ENCODE peak calls at places on chromosome X, in five cellular contexts. E, F, G, T and W are unnamed samples.

GRCh38 chrX:20007962-20008633 is 17.2 kb upstream of the BCLAF3 start:
- DNase-seq in E (no peak), F (no peak), G (no peak), T (no peak), W (no peak)

GRCh38 chrX:84729809-84730208 is 227.6 kb upstream of the HDX start:
- DNase-seq in E (peak), F (peak), G (peak), T (peak), W (peak)

GRCh38 chrX:38929966-38930421 is 128.7 kb downstream of the MID1IP1 start:
- DNase-seq in E (no peak), F (peak), G (no peak), T (no peak), W (no peak)

GRCh38 chrX:44431206-44431605 is 87.7 kb upstream of the EFHC2 start:
- DNase-seq in E (no peak), F (peak), G (no peak), T (no peak), W (no peak)

GRCh38 chrX:63250253-63250868 is 100.8 kb downstream of the SPIN4 start:
- DNase-seq in E (peak), F (peak), G (peak), T (peak), W (peak)

GRCh38 chrX:101117701-101118100 is 19.7 kb downstream of the CENPI start:
- DNase-seq in E (no peak), F (peak), G (no peak), T (no peak), W (no peak)

GRCh38 chrX:74383611-74384010 is 37.7 kb upstream of the SLC16A2 start:
- DNase-seq in E (peak), F (peak), G (peak), T (peak), W (peak)

GRCh38 chrX:96683997-96684338 is 674 bp upstream of the DIAPH2 start:
- DNase-seq in E (no peak), F (no peak), G (no peak), T (no peak), W (no peak)

GRCh38 chrX:101385795-101386541 is at the start of gene BTK:
- DNase-seq in E (no peak), F (no peak), G (peak), T (no peak), W (no peak)

GRCh38 chrX:103687073-103687695 is 685 bp upstream of the MORF4L2 start:
- DNase-seq in E (peak), F (peak), G (no peak), T (peak), W (peak)

GRCh38 chrX:15816886-15817285 is 26.6 kb downstream of the ZRSR2 start:
- DNase-seq in E (no peak), F (no peak), G (peak), T (peak), W (no peak)

GRCh38 chrX:93673869-93674271 is at the start of gene FAM133A:
- DNase-seq in E (no peak), F (peak), G (no peak), T (no peak), W (peak)
- H4K8ac ChIP-seq in E (no peak), F (no peak), G (no peak), T (no peak), W (peak)

GRCh38 chrX:771536-771935 is 140.9 kb downstream of the SHOX start:
- DNase-seq in E (no peak), F (no peak), G (no peak), T (no peak), W (no peak)
- H4K8ac ChIP-seq in E (no peak), F (no peak), G (no peak), T (no peak), W (no peak)

GRCh38 chrX:10567136-10567535 is 53.2 kb downstream of the MID1 start:
- DNase-seq in E (no peak), F (no peak), G (no peak), T (no peak), W (no peak)
- H4K8ac ChIP-seq in E (no peak), F (no peak), G (no peak), T (no peak), W (no peak)

DNA sequence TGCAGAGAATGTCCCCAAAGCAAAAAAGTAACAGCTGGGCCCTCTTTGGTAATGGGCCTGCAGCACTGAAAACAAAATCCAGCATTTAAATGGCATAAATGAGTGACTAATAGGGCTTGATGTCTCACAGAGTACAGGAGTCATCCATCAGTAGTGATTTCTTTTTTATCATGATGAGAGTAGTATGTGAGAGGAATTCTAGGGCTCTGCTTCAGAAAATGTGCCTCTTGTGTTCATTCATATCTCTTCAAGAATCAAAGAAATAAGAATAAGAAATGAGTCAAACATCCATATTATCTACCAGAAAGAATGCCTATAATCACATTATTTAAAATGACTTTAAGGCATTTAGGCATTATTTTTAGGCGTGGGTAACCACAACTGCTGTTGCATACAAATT is 792.9 kb upstream of the HTR2C start:
- DNase-seq in E (no peak), F (no peak), G (no peak), T (no peak), W (peak)
- H4K8ac ChIP-seq in E (no peak), F (no peak), G (no peak), T (no peak), W (no peak)

DNA sequence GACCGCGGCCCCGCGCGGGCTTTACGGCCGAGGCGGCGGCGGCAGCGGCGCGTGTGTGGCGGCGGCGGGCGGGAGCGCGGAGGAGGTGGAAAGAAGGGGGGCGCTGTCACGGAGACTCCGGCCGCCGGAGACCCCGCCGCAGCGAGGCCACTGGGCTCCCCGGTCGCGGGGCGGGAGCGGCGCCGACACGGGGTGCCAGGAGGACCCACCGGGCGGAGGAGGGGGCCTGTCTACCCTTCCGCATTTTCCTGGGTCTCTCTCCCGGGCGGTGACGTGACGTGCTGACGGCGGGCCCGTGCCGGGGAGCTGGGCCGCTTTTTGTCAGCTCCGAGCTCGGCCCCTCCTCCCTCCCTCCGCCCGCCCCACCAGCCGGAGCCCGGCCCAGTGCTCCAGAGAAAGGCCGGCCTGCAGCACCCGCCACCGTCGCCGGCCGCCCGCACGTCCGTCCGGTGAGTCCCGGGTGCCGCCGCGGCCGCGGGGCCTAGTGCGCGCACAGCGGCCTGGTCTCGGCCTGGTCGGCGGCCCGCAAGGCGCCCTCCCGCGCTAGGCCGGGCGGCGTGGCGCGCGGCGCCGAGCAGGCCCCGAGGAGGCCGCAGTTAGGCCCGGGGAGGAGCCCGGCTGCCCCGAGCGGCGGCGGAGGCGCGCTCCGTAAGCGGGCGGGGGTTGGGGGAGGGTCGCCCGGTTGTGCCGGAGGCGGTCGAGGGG is at the start of gene ZFX:
- DNase-seq in E (peak), F (peak), G (peak), T (peak), W (peak)
- H4K8ac ChIP-seq in E (no peak), F (peak), G (peak), T (no peak), W (peak)

GRCh38 chrX:65971151-65971550 is 68.7 kb downstream of the VSIG4 start:
- DNase-seq in E (no peak), F (no peak), G (no peak), T (peak), W (no peak)
- H4K8ac ChIP-seq in E (no peak), F (no peak), G (no peak), T (no peak), W (no peak)

GRCh38 chrX:49271341-49271740 is 1.7 kb downstream of the PPP1R3F start:
- DNase-seq in E (no peak), F (no peak), G (no peak), T (no peak), W (peak)

GRCh38 chrX:49269010-49269767 is 404 bp upstream of the PPP1R3F start:
- DNase-seq in E (peak), F (peak), G (peak), T (peak), W (peak)

GRCh38 chrX:49268702-49269009 is 937 bp upstream of the PPP1R3F start:
- DNase-seq in E (no peak), F (no peak), G (no peak), T (no peak), W (no peak)

GRCh38 chrX:49270249-49270921 is 792 bp downstream of the PPP1R3F start:
- DNase-seq in E (no peak), F (no peak), G (no peak), T (no peak), W (no peak)

DNA sequence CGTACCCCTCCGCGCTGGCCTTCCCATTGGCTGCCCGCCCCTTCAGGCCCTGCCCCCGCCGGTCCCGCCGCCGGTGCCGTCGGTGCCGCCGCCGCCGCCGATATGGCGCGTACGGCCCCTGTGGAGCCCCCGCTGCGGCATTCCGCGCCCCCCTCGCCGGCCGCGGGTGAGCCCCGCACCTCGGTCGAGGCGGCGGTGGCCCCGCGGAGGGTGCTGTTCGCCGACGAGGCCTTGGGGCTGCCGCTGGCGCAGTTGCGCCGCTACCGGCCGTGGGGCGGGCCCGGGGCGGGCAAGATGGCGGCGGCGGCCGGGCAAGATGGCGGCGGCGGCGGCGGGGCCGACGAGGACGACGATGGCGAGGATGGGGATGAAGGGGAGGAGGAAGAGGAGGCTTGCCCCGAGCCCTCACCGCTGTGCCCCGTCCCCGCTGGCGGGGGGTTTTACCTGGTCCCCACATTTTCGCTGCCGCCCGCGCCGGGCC is at the start of gene PPP1R3F:
- DNase-seq in E (no peak), F (no peak), G (no peak), T (no peak), W (no peak)
- H4K8ac ChIP-seq in E (no peak), F (peak), G (peak), T (no peak), W (peak)

DNA sequence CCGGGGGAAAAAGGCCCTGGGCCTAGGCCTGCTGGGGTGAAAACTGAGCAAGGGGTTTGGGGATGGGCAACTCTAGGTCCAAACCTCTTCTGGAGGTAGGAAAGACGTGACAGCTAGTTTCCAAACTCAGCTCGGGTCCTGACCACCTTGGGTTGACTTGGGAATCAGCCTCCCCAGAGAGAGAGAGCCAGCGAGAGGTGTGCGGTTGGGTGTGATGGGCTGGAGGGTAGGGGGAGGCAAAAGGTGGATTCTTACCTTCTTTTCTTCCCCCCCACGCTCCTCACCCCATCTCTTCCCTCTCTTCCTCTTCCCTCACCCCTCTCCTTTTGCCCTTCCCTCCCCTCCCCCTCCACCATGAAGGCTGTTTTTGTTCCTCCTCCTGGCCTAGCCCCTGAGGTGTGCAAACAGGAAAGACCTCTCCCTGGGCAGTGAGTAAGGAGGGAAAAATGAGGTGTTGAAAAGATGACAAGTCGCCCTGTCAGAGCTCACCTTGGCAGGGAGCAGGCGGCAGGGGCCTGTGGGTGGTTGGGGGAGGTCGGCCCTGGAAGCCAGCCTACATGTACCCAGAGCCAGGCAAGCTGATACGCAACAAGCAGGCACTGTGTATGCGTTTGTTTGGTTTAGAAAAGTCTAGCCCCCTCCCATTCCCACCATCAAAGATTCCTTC is 14.8 kb downstream of the PJA1 start:
- DNase-seq in E (no peak), F (no peak), G (peak), T (no peak), W (peak)
- H4K8ac ChIP-seq in E (no peak), F (no peak), G (no peak), T (no peak), W (no peak)